ENCODE peak calls at places on chromosomes 4 and X, in six cellular contexts. V, M, L, F, T and Y are unnamed samples.

GRCh38 chrX:154827624-154828408 is 6.6 kb downstream of the SMIM9 start:
- DNase-seq in T (no peak), F (no peak), M (no peak), L (no peak), V (no peak), Y (no peak)

GRCh38 chr4:94181815-94182214 is 25.9 kb upstream of the SMARCAD1 start:
- DNase-seq in L (no peak), T (no peak), M (no peak), F (no peak), V (no peak), Y (no peak)

GRCh38 chr4:183468210-183469095 is 24.0 kb downstream of the CDKN2AIP start:
- DNase-seq in M (no peak), V (peak; percentile 10), F (no peak), L (no peak), T (no peak), Y (no peak)

GRCh38 chr4:6371827-6372226 is 100.6 kb downstream of the PPP2R2C start:
- DNase-seq in V (no peak), L (no peak), T (no peak), F (no peak), M (no peak), Y (no peak)

GRCh38 chr4:162931257-162931648 is 235.4 kb downstream of the NAF1 start:
- DNase-seq in M (no peak), T (no peak), V (no peak), L (no peak), F (no peak), Y (no peak)

GRCh38 chr4:140048419-140049022 is 105.5 kb downstream of the MAML3 start:
- DNase-seq in T (no peak), V (no peak), F (no peak), L (no peak), M (no peak), Y (no peak)

GRCh38 chr4:180635276-180635675 is 1607.9 kb upstream of the TENM3 start:
- DNase-seq in T (no peak), L (no peak), V (no peak), M (no peak), F (no peak), Y (no peak)

GRCh38 chr4:179625391-179625790 is 2183.2 kb upstream of the AGA start:
- DNase-seq in V (no peak), L (no peak), T (no peak), M (no peak), F (no peak), Y (no peak)

GRCh38 chr4:138184881-138185280 is 57.3 kb downstream of the SLC7A11 start:
- DNase-seq in V (no peak), F (no peak), M (no peak), L (no peak), T (no peak), Y (no peak)

GRCh38 chrX:44344194-44344593 is 722 bp upstream of the EFHC2 start:
- DNase-seq in T (peak; percentile 64), F (peak; percentile 14), V (no peak), L (peak; percentile 55), M (no peak), Y (peak; percentile 12)

GRCh38 chr4:84263415-84263814 is 235.7 kb downstream of the NKX6-1 start:
- DNase-seq in F (no peak), M (no peak), L (no peak), T (no peak), V (no peak), Y (no peak)

GRCh38 chrX:10102046-10102704 is 54.6 kb upstream of the CLCN4 start:
- DNase-seq in V (no peak), T (no peak), M (no peak), F (no peak), L (no peak), Y (no peak)

GRCh38 chrX:10095698-10096432 is 60.9 kb upstream of the CLCN4 start:
- DNase-seq in F (no peak), M (no peak), T (no peak), V (no peak), L (no peak), Y (no peak)

GRCh38 chrX:10099411-10099810 is 57.4 kb upstream of the CLCN4 start:
- DNase-seq in F (no peak), M (no peak), L (no peak), T (no peak), V (no peak), Y (no peak)

GRCh38 chrX:10101269-10101668 is 55.5 kb upstream of the CLCN4 start:
- DNase-seq in F (no peak), T (no peak), L (no peak), V (no peak), M (no peak), Y (no peak)

DNA sequence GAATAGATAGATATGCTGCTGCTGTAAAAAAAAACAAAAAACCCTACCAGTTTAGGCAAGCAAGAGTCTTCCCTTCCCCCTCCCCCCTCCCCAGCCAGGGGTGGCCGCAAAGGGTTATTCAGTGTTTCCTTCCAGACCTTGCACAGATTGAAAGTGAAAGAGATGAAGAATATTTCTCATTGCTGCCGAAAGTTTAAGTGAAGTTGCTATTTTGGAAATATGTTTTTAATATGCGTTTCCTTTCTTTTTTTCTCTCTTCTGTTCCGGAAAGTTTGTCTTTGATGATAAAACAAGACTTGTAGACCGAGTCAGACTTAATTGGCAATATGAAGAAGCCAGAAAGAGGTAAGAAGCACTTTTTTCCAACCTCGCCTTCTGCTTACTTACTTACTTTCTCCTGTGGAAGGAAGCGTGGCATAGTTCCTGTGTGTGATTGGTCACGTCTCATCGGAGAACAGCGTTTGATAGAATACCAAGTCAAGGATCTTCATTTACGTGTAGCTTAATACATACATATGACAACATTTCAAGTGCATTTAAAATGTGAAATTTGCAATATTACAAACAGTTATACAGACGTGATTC is 58.4 kb upstream of the CLCN4 start:
- DNase-seq in V (no peak), M (no peak), F (no peak), L (no peak), T (no peak), Y (no peak)
- H3K4me3 ChIP-seq in V (no peak overlapping the region), M (peak overlapping the region; percentile 39), F (peak overlapping the region; percentile 7), L (peak overlapping the region; percentile 40), T (no peak overlapping the region), Y (peak overlapping the region; percentile 27)

GRCh38 chrX:11472381-11472780 is 179.2 kb downstream of the AMELX start:
- DNase-seq in L (no peak), M (no peak), V (no peak), F (no peak), T (no peak), Y (no peak)

GRCh38 chrX:11478036-11478435 is 184.8 kb downstream of the AMELX start:
- DNase-seq in T (no peak), V (no peak), M (no peak), F (no peak), L (no peak), Y (no peak)

GRCh38 chrX:11472879-11473278 is 179.7 kb downstream of the AMELX start:
- DNase-seq in L (no peak), T (no peak), F (no peak), V (no peak), M (no peak), Y (no peak)

GRCh38 chrX:11474021-11474420 is 180.8 kb downstream of the AMELX start:
- DNase-seq in T (no peak), L (no peak), V (no peak), F (no peak), M (no peak), Y (no peak)

GRCh38 chrX:11474576-11474975 is 181.4 kb downstream of the AMELX start:
- DNase-seq in T (no peak), V (no peak), M (no peak), F (no peak), L (no peak), Y (no peak)
- H3K4me1 ChIP-seq in T (no peaks in the 10 kb centered on the region), V (peaks cover 3% of the 10 kb centered on the region), M (peaks cover 5% of the 10 kb centered on the region), F (no peaks in the 10 kb centered on the region), L (no peaks in the 10 kb centered on the region), Y (no peaks in the 10 kb centered on the region)

DNA sequence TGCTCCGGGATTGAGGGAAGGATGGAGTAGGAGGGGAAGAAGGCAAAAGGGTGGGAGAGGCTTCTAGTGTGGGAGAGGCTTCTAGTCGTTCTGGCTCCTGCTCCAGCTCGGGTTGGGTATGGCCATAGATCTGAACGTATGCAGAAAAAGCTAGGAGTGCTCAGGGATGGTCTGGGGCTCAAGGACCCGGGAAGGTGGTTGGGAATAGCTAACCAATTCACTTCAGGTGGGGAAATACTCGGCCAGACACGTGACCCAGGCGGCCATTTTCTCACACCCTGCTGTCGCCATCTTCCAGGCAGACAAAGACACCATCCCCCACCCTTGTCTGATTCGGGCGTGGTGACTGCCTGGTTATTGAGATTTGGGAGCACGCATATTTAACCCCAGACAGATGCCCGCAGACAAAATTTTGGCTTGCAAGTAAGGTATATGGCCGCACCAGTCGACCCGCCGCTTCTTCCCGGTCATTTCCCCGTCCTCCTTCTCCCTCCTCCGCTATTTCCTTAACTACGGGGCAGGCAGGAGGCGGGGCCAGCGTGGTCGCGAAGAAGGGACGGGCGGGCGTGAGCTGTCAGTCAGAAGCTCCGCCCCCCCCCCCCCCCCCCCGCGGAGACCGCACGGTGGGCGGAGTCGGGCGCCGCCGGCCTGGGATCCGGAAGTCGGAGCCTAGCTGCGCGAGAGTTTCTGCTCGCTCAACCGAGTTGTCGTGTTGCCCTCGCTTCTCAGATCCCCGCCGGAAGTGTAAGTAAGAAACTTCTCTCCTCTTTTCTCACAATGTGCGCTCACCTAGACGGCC is at the start of gene GNL3L:
- DNase-seq in M (peak; percentile 94), V (peak; percentile 70), T (peak; percentile 95), F (peak; percentile 88), L (peak; percentile 95), Y (peak; percentile 83)
- TF ChIP-seq CTCF in M (no peak), V (no peak), T (no peak), F (no peak), L (no peak), Y (no peak)

GRCh38 chrX:46757052-46757451 is 1.9 kb downstream of the SLC9A7 start:
- DNase-seq in M (no peak), T (no peak), L (no peak), V (no peak), F (no peak), Y (no peak)
- H3K4me3 ChIP-seq in M (no peak overlapping the region), T (no peak overlapping the region), L (no peak overlapping the region), V (no peak overlapping the region), F (no peak overlapping the region), Y (no peak overlapping the region)

GRCh38 chr4:130712038-130712437 is 1616.1 kb downstream of the C4orf33 start:
- DNase-seq in F (no peak), V (no peak), M (no peak), T (no peak), L (no peak), Y (no peak)
- H3K4me1 ChIP-seq in F (no peaks in the 10 kb centered on the region), V (no peaks in the 10 kb centered on the region), M (no peaks in the 10 kb centered on the region), T (no peaks in the 10 kb centered on the region), L (no peaks in the 10 kb centered on the region), Y (no peaks in the 10 kb centered on the region)

DNA sequence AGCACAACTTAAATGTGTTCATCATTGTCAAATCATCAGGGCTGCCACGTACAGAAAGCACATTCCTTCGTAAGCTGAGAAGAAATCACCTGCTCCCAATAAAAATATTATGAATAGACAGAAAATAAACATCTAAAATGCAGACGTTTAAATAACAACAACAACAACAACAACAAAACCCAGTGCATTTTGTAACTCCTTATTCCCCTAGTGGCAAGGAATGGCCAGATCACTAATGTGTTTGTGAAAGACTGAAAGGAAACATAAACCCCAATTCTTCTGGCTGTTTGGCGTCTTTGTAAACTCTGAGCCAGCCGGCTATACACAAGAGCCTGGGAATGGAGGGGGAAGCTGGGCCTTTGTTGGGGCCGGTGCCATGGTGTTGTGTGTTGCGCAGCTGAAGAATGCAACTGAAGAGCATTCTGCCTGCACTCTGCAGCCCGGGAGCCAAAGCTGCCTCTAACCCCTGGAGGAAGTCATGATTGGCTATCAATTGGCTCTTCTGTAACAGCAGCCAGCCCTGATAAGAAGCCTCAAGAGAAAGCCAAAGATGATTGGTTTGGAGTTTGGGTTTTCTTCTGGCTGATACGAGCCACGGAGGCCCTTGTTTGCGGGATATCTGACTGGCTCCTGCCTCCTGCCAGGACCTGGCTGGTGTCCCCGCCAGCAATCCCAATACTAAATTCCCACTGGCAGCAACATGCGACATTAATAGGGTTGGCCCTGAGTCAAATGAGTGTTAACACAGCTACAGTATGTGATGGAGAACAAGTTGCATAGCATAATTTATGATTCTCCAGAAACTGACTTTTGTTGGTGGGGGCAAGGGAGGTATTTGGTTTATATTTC is 89.7 kb upstream of the TFDP3 start:
- DNase-seq in M (no peak), V (no peak), T (no peak), L (no peak), F (peak; percentile 37), Y (no peak)
- TF ChIP-seq CTCF in M (no peak), V (no peak), T (no peak), L (no peak), F (no peak), Y (no peak)